ENCODE peak calls at places on chromosomes 6 and 20, in four cellular contexts. One of them, this sample, is unnamed.

GRCh38 chr20:52313335-52313963 is 121.9 kb upstream of the ZFP64 start:
- DNase-seq in tibial nerve: no peak
- DNase-seq in heart left ventricle: no peak
- DNase-seq in uterus: no peak
- DNase-seq in this sample: no peak

GRCh38 chr6:40472354-40472753 is 114.8 kb downstream of the LRFN2 start:
- DNase-seq in tibial nerve: no peak
- DNase-seq in uterus: no peak
- DNase-seq in heart left ventricle: no peak
- DNase-seq in this sample: no peak

GRCh38 chr6:98272061-98272460 is 562.3 kb upstream of the POU3F2 start:
- DNase-seq in heart left ventricle: no peak
- DNase-seq in tibial nerve: no peak
- DNase-seq in uterus: no peak
- DNase-seq in this sample: no peak

GRCh38 chr6:76681781-76682180 is 609.3 kb upstream of the IMPG1 start:
- DNase-seq in uterus: no peak
- DNase-seq in tibial nerve: no peak
- DNase-seq in heart left ventricle: no peak
- DNase-seq in this sample: no peak

GRCh38 chr20:11651647-11652046 is 266.0 kb upstream of the BTBD3 start:
- DNase-seq in uterus: no peak
- DNase-seq in tibial nerve: no peak
- DNase-seq in heart left ventricle: no peak
- DNase-seq in this sample: no peak

GRCh38 chr20:63692436-63693078 is 3.9 kb upstream of the TNFRSF6B start:
- DNase-seq in heart left ventricle: no peak
- DNase-seq in uterus: peak
- DNase-seq in tibial nerve: no peak
- DNase-seq in this sample: no peak

GRCh38 chr20:50320910-50321796 is 130.5 kb downstream of the CEBPB start:
- DNase-seq in heart left ventricle: peak
- DNase-seq in uterus: peak
- DNase-seq in tibial nerve: peak
- DNase-seq in this sample: peak

GRCh38 chr20:57708694-57709673 is 831 bp downstream of the PMEPA1 start:
- DNase-seq in heart left ventricle: peak
- DNase-seq in uterus: peak
- DNase-seq in tibial nerve: no peak
- DNase-seq in this sample: peak

GRCh38 chr6:4929319-4929718 is 74.5 kb downstream of the RPP40 start:
- DNase-seq in uterus: no peak
- DNase-seq in tibial nerve: no peak
- DNase-seq in heart left ventricle: no peak
- DNase-seq in this sample: no peak

GRCh38 chr6:30798501-30798900 is 54.2 kb upstream of the IER3 start:
- DNase-seq in tibial nerve: no peak
- DNase-seq in uterus: no peak
- DNase-seq in heart left ventricle: no peak
- DNase-seq in this sample: no peak

GRCh38 chr6:10202581-10202980 is 212.3 kb downstream of the TFAP2A start:
- DNase-seq in tibial nerve: no peak
- DNase-seq in uterus: no peak
- DNase-seq in heart left ventricle: no peak
- DNase-seq in this sample: no peak

GRCh38 chr6:157977176-157977804 is 4.4 kb upstream of the SYNJ2 start:
- DNase-seq in tibial nerve: no peak
- DNase-seq in uterus: no peak
- DNase-seq in heart left ventricle: no peak
- DNase-seq in this sample: no peak

GRCh38 chr6:116945809-116946208 is 68.8 kb downstream of the RFX6 start:
- DNase-seq in uterus: no peak
- DNase-seq in tibial nerve: no peak
- DNase-seq in heart left ventricle: no peak
- DNase-seq in this sample: no peak

GRCh38 chr20:57840066-57840465 is 130.3 kb upstream of the PMEPA1 start:
- DNase-seq in heart left ventricle: no peak
- DNase-seq in uterus: no peak
- DNase-seq in tibial nerve: no peak
- DNase-seq in this sample: no peak

GRCh38 chr6:70636589-70636988 is 31.1 kb upstream of the SMAP1 start:
- DNase-seq in tibial nerve: no peak
- DNase-seq in uterus: no peak
- DNase-seq in heart left ventricle: no peak
- DNase-seq in this sample: no peak

GRCh38 chr6:144466716-144467115 is 181.6 kb downstream of the UTRN start:
- DNase-seq in heart left ventricle: no peak
- DNase-seq in uterus: no peak
- DNase-seq in tibial nerve: no peak
- DNase-seq in this sample: no peak

GRCh38 chr6:157659536-157660271 is 163.3 kb upstream of the SNX9 start:
- DNase-seq in heart left ventricle: no peak
- DNase-seq in uterus: no peak
- DNase-seq in tibial nerve: no peak
- DNase-seq in this sample: no peak

GRCh38 chr20:63050406-63050805 is 43.6 kb upstream of the BHLHE23 start:
- DNase-seq in tibial nerve: no peak
- DNase-seq in heart left ventricle: no peak
- DNase-seq in uterus: no peak
- DNase-seq in this sample: no peak

GRCh38 chr6:131116755-131117360 is 18.4 kb upstream of the AKAP7 start:
- DNase-seq in uterus: no peak
- DNase-seq in heart left ventricle: no peak
- DNase-seq in tibial nerve: no peak
- DNase-seq in this sample: no peak

GRCh38 chr6:166456360-166457156 is 73.8 kb upstream of the MPC1 start:
- DNase-seq in tibial nerve: no peak
- DNase-seq in heart left ventricle: no peak
- DNase-seq in uterus: peak
- DNase-seq in this sample: no peak

GRCh38 chr6:126531840-126532239 is 191.9 kb downstream of the CENPW start:
- DNase-seq in heart left ventricle: no peak
- DNase-seq in uterus: no peak
- DNase-seq in tibial nerve: no peak
- DNase-seq in this sample: no peak

DNA sequence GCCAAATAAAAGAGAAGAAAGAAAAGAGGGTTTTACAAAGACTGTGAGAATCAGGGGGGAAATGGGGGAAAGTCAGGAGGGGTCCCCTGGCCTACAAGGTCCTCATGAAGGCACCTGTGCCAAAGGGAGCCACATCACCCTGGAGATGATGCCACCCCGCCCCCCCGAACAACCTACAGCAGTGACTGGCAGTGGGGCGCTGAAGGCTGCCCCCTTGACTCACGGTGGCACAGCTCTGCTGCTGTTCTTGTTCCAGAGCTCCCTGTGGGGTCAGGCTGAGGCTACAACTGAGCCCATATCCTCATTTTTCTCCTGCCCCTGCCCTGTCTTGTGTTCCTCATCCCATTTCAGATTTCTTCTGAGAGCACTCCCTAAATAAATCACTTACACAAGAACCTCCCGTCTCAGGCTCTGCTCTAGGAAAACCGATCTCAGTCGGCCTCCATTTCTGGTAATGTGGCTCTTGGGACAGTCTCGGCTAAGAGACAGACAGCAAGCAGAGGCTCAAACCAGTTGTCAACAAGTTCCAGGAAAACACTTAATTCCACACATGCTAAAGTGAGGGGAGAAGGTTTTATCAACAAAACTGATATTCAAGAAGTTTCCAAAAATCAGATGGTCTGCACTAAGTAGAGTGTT is 105.7 kb downstream of the SNAP25 start:
- DNase-seq in tibial nerve: no peak
- DNase-seq in uterus: no peak
- DNase-seq in heart left ventricle: no peak
- DNase-seq in this sample: no peak
- TF ChIP-seq POLR2A in tibial nerve: no peak
- TF ChIP-seq POLR2A in uterus: no peak
- TF ChIP-seq POLR2A in heart left ventricle: no peak
- TF ChIP-seq POLR2A in this sample: no peak

DNA sequence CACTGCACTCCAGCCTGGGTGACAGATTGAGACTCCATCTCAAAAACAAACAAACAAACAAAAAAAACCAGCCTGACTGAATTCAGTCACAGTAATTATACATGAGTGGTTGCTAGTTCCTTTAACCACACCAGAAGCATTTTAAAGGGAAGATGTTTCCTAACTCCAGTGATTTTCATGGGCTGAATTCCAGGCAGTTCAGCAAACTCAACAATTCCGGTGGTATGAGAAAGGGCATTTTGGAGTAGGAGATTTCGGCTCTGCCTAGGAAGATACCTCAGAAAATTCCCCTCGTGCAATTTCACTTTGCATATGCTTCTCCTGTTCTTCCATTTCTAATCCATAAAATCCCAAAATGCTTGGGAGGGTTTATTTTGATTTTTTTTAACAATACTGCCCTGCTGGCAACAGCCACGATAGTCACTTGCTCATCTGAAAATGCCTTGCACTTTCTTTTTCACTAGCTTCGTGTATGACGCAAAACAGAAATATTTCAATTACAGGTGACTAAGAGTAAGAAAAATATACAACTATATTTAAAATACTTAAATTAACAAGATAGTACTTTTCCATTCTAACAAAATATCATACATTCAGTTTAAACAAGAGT is 48.3 kb upstream of the IPCEF1 start:
- DNase-seq in tibial nerve: no peak
- DNase-seq in heart left ventricle: no peak
- DNase-seq in uterus: no peak
- DNase-seq in this sample: no peak
- H3K4me3 ChIP-seq in tibial nerve: no peak
- H3K4me3 ChIP-seq in heart left ventricle: no peak
- H3K4me3 ChIP-seq in uterus: no peak
- H3K4me3 ChIP-seq in this sample: no peak

GRCh38 chr6:133441491-133441890 is 200.3 kb downstream of the EYA4 start:
- DNase-seq in uterus: no peak
- DNase-seq in tibial nerve: no peak
- DNase-seq in heart left ventricle: no peak
- DNase-seq in this sample: no peak

GRCh38 chr6:133435065-133435728 is 194.0 kb downstream of the EYA4 start:
- DNase-seq in heart left ventricle: peak
- DNase-seq in tibial nerve: no peak
- DNase-seq in uterus: no peak
- DNase-seq in this sample: peak

GRCh38 chr6:133432021-133432989 is 191.1 kb downstream of the EYA4 start:
- DNase-seq in tibial nerve: no peak
- DNase-seq in uterus: no peak
- DNase-seq in heart left ventricle: no peak
- DNase-seq in this sample: peak

GRCh38 chr6:133431031-133431430 is 189.9 kb downstream of the EYA4 start:
- DNase-seq in uterus: no peak
- DNase-seq in heart left ventricle: no peak
- DNase-seq in tibial nerve: no peak
- DNase-seq in this sample: no peak

GRCh38 chr6:133436652-133437051 is 195.5 kb downstream of the EYA4 start:
- DNase-seq in uterus: no peak
- DNase-seq in heart left ventricle: no peak
- DNase-seq in tibial nerve: no peak
- DNase-seq in this sample: no peak
- TF ChIP-seq POLR2A in uterus: no peak
- TF ChIP-seq POLR2A in heart left ventricle: no peak
- TF ChIP-seq POLR2A in tibial nerve: no peak
- TF ChIP-seq POLR2A in this sample: no peak

DNA sequence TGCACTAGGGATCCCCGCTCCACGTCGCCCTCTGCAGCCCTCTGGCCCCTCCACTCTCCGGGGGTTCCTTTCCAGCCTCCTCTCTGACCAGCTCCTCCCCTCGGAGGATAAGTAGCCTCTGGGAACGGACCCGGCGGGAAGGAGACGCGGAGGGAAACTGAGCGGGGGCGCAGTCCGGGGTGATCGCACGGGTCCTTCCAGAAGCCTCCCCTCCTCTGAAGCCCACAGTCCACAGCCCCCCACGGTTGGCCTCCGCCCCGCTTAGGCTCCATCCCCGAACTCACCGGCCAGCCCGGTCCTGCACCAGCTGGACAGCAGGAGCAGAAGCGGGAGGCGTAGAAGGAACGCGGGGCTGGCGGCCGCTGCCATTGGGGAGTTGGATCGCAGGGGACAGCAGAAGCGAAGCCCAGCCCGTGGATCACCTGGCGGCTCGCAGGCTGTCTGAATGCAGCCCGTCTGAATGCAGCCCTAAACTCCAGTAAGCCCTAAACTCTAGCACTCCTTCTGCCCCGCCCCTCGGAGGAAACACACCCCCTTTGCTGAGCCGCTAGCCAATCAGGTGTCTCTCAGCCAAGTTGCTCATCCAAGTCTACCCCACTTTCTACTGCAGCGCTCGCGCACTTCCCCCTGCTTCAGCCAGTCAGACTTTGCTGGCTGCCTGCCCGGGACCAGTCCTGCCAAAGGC is at the start of gene RAET1G:
- DNase-seq in tibial nerve: peak
- DNase-seq in uterus: peak
- DNase-seq in heart left ventricle: peak
- DNase-seq in this sample: peak
- H3K4me3 ChIP-seq in tibial nerve: peak
- H3K4me3 ChIP-seq in uterus: peak
- H3K4me3 ChIP-seq in heart left ventricle: peak
- H3K4me3 ChIP-seq in this sample: peak